ENCODE peak calls at places on chromosomes 7 and 10, in six cellular contexts. One of them, this sample, is unnamed.
A peak's percentile ranks its signal among the peaks of the same experiment; 100 is the strongest.

GRCh38 chr10:70618663-70619062 is 16.1 kb upstream of the PRF1 start:
- DNase-seq in stimulated activated CD8-positive, alpha-beta memory T cell treated with anti-CD3 and anti-CD28 coated beads, Interleukin-12 subunit alpha, Interleukin-12 subunit beta, amount 100 ng/mL, for 4 hours: no peak
- DNase-seq in AG09309: no peak
- DNase-seq in fibroblast of mammary gland: no peak
- DNase-seq in AG10803: no peak
- DNase-seq in H9: no peak
- DNase-seq in this sample: no peak

GRCh38 chr7:136452948-136453347 is 415.5 kb upstream of the CHRM2 start:
- DNase-seq in AG10803: no peak
- DNase-seq in stimulated activated CD8-positive, alpha-beta memory T cell treated with anti-CD3 and anti-CD28 coated beads, Interleukin-12 subunit alpha, Interleukin-12 subunit beta, amount 100 ng/mL, for 4 hours: no peak
- DNase-seq in H9: no peak
- DNase-seq in AG09309: no peak
- DNase-seq in fibroblast of mammary gland: no peak
- DNase-seq in this sample: no peak

GRCh38 chr7:89771003-89771636 is 383.1 kb upstream of the STEAP1 start:
- DNase-seq in AG10803: no peak
- DNase-seq in stimulated activated CD8-positive, alpha-beta memory T cell treated with anti-CD3 and anti-CD28 coated beads, Interleukin-12 subunit alpha, Interleukin-12 subunit beta, amount 100 ng/mL, for 4 hours: no peak
- DNase-seq in fibroblast of mammary gland: no peak
- DNase-seq in AG09309: no peak
- DNase-seq in H9: no peak
- DNase-seq in this sample: no peak

GRCh38 chr7:100132697-100133137 is 6.0 kb downstream of the MBLAC1 start:
- DNase-seq in stimulated activated CD8-positive, alpha-beta memory T cell treated with anti-CD3 and anti-CD28 coated beads, Interleukin-12 subunit alpha, Interleukin-12 subunit beta, amount 100 ng/mL, for 4 hours: no peak
- DNase-seq in H9: peak; percentile 79
- DNase-seq in AG10803: peak; percentile 62
- DNase-seq in fibroblast of mammary gland: peak; percentile 66
- DNase-seq in AG09309: no peak
- DNase-seq in this sample: peak; percentile 50

GRCh38 chr7:126605553-126605952 is 647.2 kb downstream of the GRM8 start:
- DNase-seq in fibroblast of mammary gland: no peak
- DNase-seq in stimulated activated CD8-positive, alpha-beta memory T cell treated with anti-CD3 and anti-CD28 coated beads, Interleukin-12 subunit alpha, Interleukin-12 subunit beta, amount 100 ng/mL, for 4 hours: no peak
- DNase-seq in H9: no peak
- DNase-seq in AG10803: no peak
- DNase-seq in AG09309: no peak
- DNase-seq in this sample: no peak

GRCh38 chr10:124225468-124226270 is 132.3 kb upstream of the CHST15 start:
- DNase-seq in stimulated activated CD8-positive, alpha-beta memory T cell treated with anti-CD3 and anti-CD28 coated beads, Interleukin-12 subunit alpha, Interleukin-12 subunit beta, amount 100 ng/mL, for 4 hours: no peak
- DNase-seq in AG09309: no peak
- DNase-seq in AG10803: no peak
- DNase-seq in fibroblast of mammary gland: no peak
- DNase-seq in H9: no peak
- DNase-seq in this sample: no peak

GRCh38 chr10:75971402-75972211 is 540.2 kb downstream of the LRMDA start:
- DNase-seq in stimulated activated CD8-positive, alpha-beta memory T cell treated with anti-CD3 and anti-CD28 coated beads, Interleukin-12 subunit alpha, Interleukin-12 subunit beta, amount 100 ng/mL, for 4 hours: no peak
- DNase-seq in AG09309: peak; percentile 29
- DNase-seq in H9: no peak
- DNase-seq in AG10803: peak; percentile 88
- DNase-seq in fibroblast of mammary gland: peak; percentile 93
- DNase-seq in this sample: no peak

GRCh38 chr10:79320785-79321493 is 26.3 kb upstream of the PPIF start:
- DNase-seq in fibroblast of mammary gland: peak; percentile 94
- DNase-seq in AG09309: peak; percentile 87
- DNase-seq in H9: no peak
- DNase-seq in AG10803: peak; percentile 91
- DNase-seq in stimulated activated CD8-positive, alpha-beta memory T cell treated with anti-CD3 and anti-CD28 coated beads, Interleukin-12 subunit alpha, Interleukin-12 subunit beta, amount 100 ng/mL, for 4 hours: no peak
- DNase-seq in this sample: no peak

GRCh38 chr10:69819713-69820506 is 18.2 kb downstream of the COL13A1 start:
- DNase-seq in stimulated activated CD8-positive, alpha-beta memory T cell treated with anti-CD3 and anti-CD28 coated beads, Interleukin-12 subunit alpha, Interleukin-12 subunit beta, amount 100 ng/mL, for 4 hours: no peak
- DNase-seq in AG09309: no peak
- DNase-seq in H9: no peak
- DNase-seq in AG10803: peak; percentile 56
- DNase-seq in fibroblast of mammary gland: peak; percentile 29
- DNase-seq in this sample: no peak

GRCh38 chr7:131945948-131946525 is 389.6 kb upstream of the PODXL start:
- DNase-seq in AG10803: no peak
- DNase-seq in stimulated activated CD8-positive, alpha-beta memory T cell treated with anti-CD3 and anti-CD28 coated beads, Interleukin-12 subunit alpha, Interleukin-12 subunit beta, amount 100 ng/mL, for 4 hours: no peak
- DNase-seq in fibroblast of mammary gland: no peak
- DNase-seq in H9: no peak
- DNase-seq in AG09309: no peak
- DNase-seq in this sample: no peak

GRCh38 chr10:14382022-14382421 is 51.3 kb upstream of the FRMD4A start:
- DNase-seq in H9: no peak
- DNase-seq in stimulated activated CD8-positive, alpha-beta memory T cell treated with anti-CD3 and anti-CD28 coated beads, Interleukin-12 subunit alpha, Interleukin-12 subunit beta, amount 100 ng/mL, for 4 hours: peak; percentile 4
- DNase-seq in fibroblast of mammary gland: no peak
- DNase-seq in AG09309: no peak
- DNase-seq in AG10803: no peak
- DNase-seq in this sample: no peak

GRCh38 chr10:79602953-79603352 is 7.8 kb upstream of the SFTPA1 start:
- DNase-seq in AG10803: no peak
- DNase-seq in AG09309: no peak
- DNase-seq in stimulated activated CD8-positive, alpha-beta memory T cell treated with anti-CD3 and anti-CD28 coated beads, Interleukin-12 subunit alpha, Interleukin-12 subunit beta, amount 100 ng/mL, for 4 hours: no peak
- DNase-seq in H9: no peak
- DNase-seq in fibroblast of mammary gland: no peak
- DNase-seq in this sample: no peak

GRCh38 chr7:24442170-24442777 is 131.0 kb upstream of the PALS2 start:
- DNase-seq in AG09309: no peak
- DNase-seq in fibroblast of mammary gland: no peak
- DNase-seq in H9: no peak
- DNase-seq in stimulated activated CD8-positive, alpha-beta memory T cell treated with anti-CD3 and anti-CD28 coated beads, Interleukin-12 subunit alpha, Interleukin-12 subunit beta, amount 100 ng/mL, for 4 hours: no peak
- DNase-seq in AG10803: no peak
- DNase-seq in this sample: no peak

GRCh38 chr10:21449288-21449966 is 76.1 kb downstream of the SKIDA1 start:
- DNase-seq in stimulated activated CD8-positive, alpha-beta memory T cell treated with anti-CD3 and anti-CD28 coated beads, Interleukin-12 subunit alpha, Interleukin-12 subunit beta, amount 100 ng/mL, for 4 hours: no peak
- DNase-seq in fibroblast of mammary gland: no peak
- DNase-seq in AG10803: no peak
- DNase-seq in H9: no peak
- DNase-seq in AG09309: no peak
- DNase-seq in this sample: no peak

GRCh38 chr7:155233703-155234492 is 63.8 kb upstream of the INSIG1 start:
- DNase-seq in fibroblast of mammary gland: peak; percentile 35
- DNase-seq in AG10803: peak; percentile 36
- DNase-seq in AG09309: no peak
- DNase-seq in H9: no peak
- DNase-seq in stimulated activated CD8-positive, alpha-beta memory T cell treated with anti-CD3 and anti-CD28 coated beads, Interleukin-12 subunit alpha, Interleukin-12 subunit beta, amount 100 ng/mL, for 4 hours: no peak
- DNase-seq in this sample: no peak

GRCh38 chr7:71486856-71487628 is 355.1 kb downstream of the GALNT17 start:
- DNase-seq in H9: no peak
- DNase-seq in AG10803: peak; percentile 96
- DNase-seq in fibroblast of mammary gland: peak; percentile 97
- DNase-seq in AG09309: no peak
- DNase-seq in stimulated activated CD8-positive, alpha-beta memory T cell treated with anti-CD3 and anti-CD28 coated beads, Interleukin-12 subunit alpha, Interleukin-12 subunit beta, amount 100 ng/mL, for 4 hours: no peak
- DNase-seq in this sample: no peak

GRCh38 chr10:62374862-62375710 is 917 bp downstream of the ZNF365 start:
- DNase-seq in AG09309: no peak
- DNase-seq in H9: no peak
- DNase-seq in stimulated activated CD8-positive, alpha-beta memory T cell treated with anti-CD3 and anti-CD28 coated beads, Interleukin-12 subunit alpha, Interleukin-12 subunit beta, amount 100 ng/mL, for 4 hours: no peak
- DNase-seq in AG10803: peak; percentile 12
- DNase-seq in fibroblast of mammary gland: peak; percentile 10
- DNase-seq in this sample: no peak

GRCh38 chr7:29976265-29976664 is 13.3 kb downstream of the SCRN1 start:
- DNase-seq in stimulated activated CD8-positive, alpha-beta memory T cell treated with anti-CD3 and anti-CD28 coated beads, Interleukin-12 subunit alpha, Interleukin-12 subunit beta, amount 100 ng/mL, for 4 hours: no peak
- DNase-seq in fibroblast of mammary gland: peak; percentile 34
- DNase-seq in H9: no peak
- DNase-seq in AG09309: no peak
- DNase-seq in AG10803: peak; percentile 42
- DNase-seq in this sample: no peak

GRCh38 chr10:1545524-1545923 is 191.8 kb downstream of the ADARB2 start:
- DNase-seq in AG10803: no peak
- DNase-seq in fibroblast of mammary gland: no peak
- DNase-seq in H9: no peak
- DNase-seq in AG09309: no peak
- DNase-seq in stimulated activated CD8-positive, alpha-beta memory T cell treated with anti-CD3 and anti-CD28 coated beads, Interleukin-12 subunit alpha, Interleukin-12 subunit beta, amount 100 ng/mL, for 4 hours: no peak
- DNase-seq in this sample: no peak

GRCh38 chr7:81231203-81231922 is 312.5 kb upstream of the SEMA3C start:
- DNase-seq in stimulated activated CD8-positive, alpha-beta memory T cell treated with anti-CD3 and anti-CD28 coated beads, Interleukin-12 subunit alpha, Interleukin-12 subunit beta, amount 100 ng/mL, for 4 hours: no peak
- DNase-seq in H9: no peak
- DNase-seq in AG10803: no peak
- DNase-seq in AG09309: no peak
- DNase-seq in fibroblast of mammary gland: no peak
- DNase-seq in this sample: no peak

GRCh38 chr10:6200588-6201510 is 1.9 kb upstream of the PFKFB3 start:
- DNase-seq in stimulated activated CD8-positive, alpha-beta memory T cell treated with anti-CD3 and anti-CD28 coated beads, Interleukin-12 subunit alpha, Interleukin-12 subunit beta, amount 100 ng/mL, for 4 hours: no peak
- DNase-seq in fibroblast of mammary gland: peak; percentile 23
- DNase-seq in AG09309: no peak
- DNase-seq in H9: peak; percentile 41
- DNase-seq in AG10803: peak; percentile 25
- DNase-seq in this sample: no peak

This sample was measured in activated B cell treated with CpG ODN at 0.5 μM for 24 hours.